ENCODE peak calls at places on chromosomes 2 and 18, in nine cellular contexts. T, M, U, G, X, C, H, E and R are unnamed samples.

GRCh38 chr2:18753722-18754121 is 164.4 kb upstream of the NT5C1B start:
- DNase-seq in T (no peak), M (no peak), U (no peak), G (no peak), X (no peak), C (no peak), H (no peak), E (no peak), R (no peak)

GRCh38 chr2:131753640-131754561 is 226.2 kb downstream of the CCDC74A start:
- DNase-seq in T (no peak), M (no peak), U (no peak), G (no peak), X (no peak), C (no peak), H (no peak), E (no peak), R (no peak)

GRCh38 chr18:48539406-48540328 is 836 bp downstream of the CTIF start:
- DNase-seq in T (peak), M (no peak), U (peak), G (no peak), X (peak), C (peak), H (no peak), E (peak), R (peak)

GRCh38 chr2:160076935-160077334 is 14.5 kb upstream of the PLA2R1 start:
- DNase-seq in T (no peak), M (no peak), U (no peak), G (no peak), X (no peak), C (peak), H (no peak), E (no peak), R (no peak)

GRCh38 chr2:149221002-149221401 is 109.4 kb upstream of the LYPD6 start:
- DNase-seq in T (no peak), M (no peak), U (no peak), G (no peak), X (no peak), C (no peak), H (no peak), E (no peak), R (no peak)

GRCh38 chr2:85243101-85244072 is 84.4 kb downstream of the TGOLN2 start:
- DNase-seq in T (no peak), M (peak), U (no peak), G (no peak), X (no peak), C (no peak), H (no peak), E (peak), R (no peak)

GRCh38 chr2:218898109-218898878 is 17.6 kb downstream of the WNT10A start:
- DNase-seq in T (peak), M (peak), U (peak), G (no peak), X (peak), C (no peak), H (no peak), E (peak), R (peak)

GRCh38 chr2:144836635-144837350 is 316.9 kb upstream of the ZEB2 start:
- DNase-seq in T (no peak), M (no peak), U (no peak), G (no peak), X (no peak), C (no peak), H (no peak), E (peak), R (no peak)

GRCh38 chr2:88865801-88866353 is 174.4 kb downstream of the RPIA start:
- DNase-seq in T (no peak), M (no peak), U (no peak), G (no peak), X (no peak), C (no peak), H (no peak), E (no peak), R (no peak)

GRCh38 chr2:107625982-107626381 is 200.7 kb upstream of the RGPD4 start:
- DNase-seq in T (no peak), M (no peak), U (no peak), G (no peak), X (no peak), C (no peak), H (no peak), E (no peak), R (no peak)

GRCh38 chr2:61177727-61178549 is 15.9 kb downstream of the C2orf74 start:
- DNase-seq in T (peak), M (no peak), U (peak), G (no peak), X (peak), C (no peak), H (no peak), E (peak), R (no peak)

GRCh38 chr2:48545244-48545643 is 15.3 kb downstream of the STON1 start:
- DNase-seq in T (no peak), M (no peak), U (no peak), G (no peak), X (no peak), C (no peak), H (no peak), E (peak), R (no peak)

GRCh38 chr2:168293766-168294165 is 46.4 kb upstream of the STK39 start:
- DNase-seq in T (no peak), M (no peak), U (no peak), G (no peak), X (no peak), C (no peak), H (no peak), E (no peak), R (no peak)

GRCh38 chr2:153189091-153189490 is 289.5 kb downstream of the RPRM start:
- DNase-seq in T (no peak), M (no peak), U (no peak), G (no peak), X (no peak), C (no peak), H (no peak), E (no peak), R (no peak)

GRCh38 chr2:46519265-46519664 is 39.9 kb downstream of the TMEM247 start:
- DNase-seq in T (no peak), M (no peak), U (no peak), G (no peak), X (no peak), C (no peak), H (no peak), E (no peak), R (no peak)

GRCh38 chr2:190947711-190948251 is 66.2 kb downstream of the STAT1 start:
- DNase-seq in T (no peak), M (peak), U (peak), G (no peak), X (no peak), C (no peak), H (no peak), E (peak), R (no peak)

GRCh38 chr18:47737956-47738355 is 192.5 kb downstream of the SMAD2 start:
- DNase-seq in T (no peak), M (no peak), U (no peak), G (no peak), X (no peak), C (no peak), H (no peak), E (no peak), R (no peak)